ENCODE peak calls at places on chromosomes 12 and 14, in six cellular contexts. C is dorsolateral prefrontal cortex; H is HepG2; N is psoas muscle; I is AG09309; O is CD8-positive, alpha-beta T cell. T is an unnamed sample.

GRCh38 chr12:112386726-112387125 is 4.5 kb upstream of the HECTD4 start:
- DNase-seq in C (no peak), H (peak), N (peak), I (peak), O (no peak), T (no peak)

GRCh38 chr12:6241495-6241894 is 41.3 kb downstream of the CD9 start:
- DNase-seq in C (no peak), H (no peak), N (peak), I (no peak), O (no peak), T (no peak)

GRCh38 chr12:12774791-12775190 is 10.7 kb upstream of the APOLD1 start:
- DNase-seq in C (no peak), H (no peak), N (no peak), I (no peak), O (no peak), T (no peak)

GRCh38 chr12:54220092-54220557 is 31.3 kb upstream of the SMUG1 start:
- DNase-seq in C (peak), H (peak), N (peak), I (peak), O (peak), T (peak)

GRCh38 chr14:79638647-79639266 is 572.5 kb downstream of the DIO2 start:
- DNase-seq in C (peak), H (no peak), N (peak), I (no peak), O (no peak), T (no peak)

GRCh38 chr12:56958422-56958821 is 1.0 kb upstream of the RDH16 start:
- DNase-seq in C (no peak), H (no peak), N (no peak), I (no peak), O (no peak), T (no peak)

GRCh38 chr14:39232554-39233415 is 930 bp upstream of the MIA2 start:
- DNase-seq in C (no peak), H (peak), N (no peak), I (peak), O (no peak), T (no peak)

GRCh38 chr14:39175445-39176262 is 600 bp downstream of the PNN start:
- DNase-seq in C (no peak), H (peak), N (no peak), I (no peak), O (no peak), T (peak)

GRCh38 chr14:24879661-24880381 is 170.1 kb downstream of the STXBP6 start:
- DNase-seq in C (no peak), H (no peak), N (no peak), I (no peak), O (no peak), T (no peak)
- TF ChIP-seq CTCF in C (no peak), H (no peak), N (no peak), I (no peak), O (no peak), T (no peak)

GRCh38 chr14:72301352-72301751 is 369.1 kb downstream of the RGS6 start:
- DNase-seq in C (no peak), H (no peak), N (no peak), I (no peak), O (no peak), T (no peak)

GRCh38 chr14:72305555-72305954 is 373.3 kb downstream of the RGS6 start:
- DNase-seq in C (no peak), H (no peak), N (no peak), I (no peak), O (no peak), T (no peak)

DNA sequence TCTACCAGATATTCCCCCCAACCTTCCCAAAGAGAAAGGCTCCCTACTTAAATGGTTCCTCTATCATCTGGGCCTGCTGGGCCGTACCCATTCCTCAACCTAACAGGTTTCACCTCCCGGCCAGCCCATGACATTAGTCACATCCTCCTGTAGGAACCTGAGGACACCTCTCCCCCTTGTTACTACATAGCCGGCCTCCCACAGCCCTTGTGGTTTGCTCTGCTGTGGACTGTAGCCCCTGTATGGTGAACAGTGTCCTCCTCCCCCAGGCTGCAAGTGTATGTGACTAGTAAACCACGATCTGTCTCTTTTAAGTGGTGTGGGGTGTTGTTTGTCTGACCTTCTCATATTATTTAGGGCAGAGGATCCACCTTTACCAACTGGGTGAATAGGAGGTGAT is 371.7 kb downstream of the RGS6 start:
- DNase-seq in C (no peak), H (no peak), N (peak), I (no peak), O (no peak), T (no peak)
- TF ChIP-seq CTCF in C (no peak), H (no peak), N (no peak), I (no peak), O (no peak), T (no peak)

GRCh38 chr12:3480744-3481143 is 10.3 kb upstream of the PRMT8 start:
- DNase-seq in C (no peak), H (no peak), N (no peak), I (no peak), O (no peak), T (no peak)
- TF ChIP-seq CTCF in C (no peak), H (no peak), N (no peak), I (no peak), O (no peak), T (no peak)

GRCh38 chr12:66549050-66549389 is 129.9 kb downstream of the GRIP1 start:
- DNase-seq in C (no peak), H (no peak), N (no peak), I (no peak), O (no peak), T (no peak)

GRCh38 chr12:66550626-66551025 is 128.2 kb downstream of the GRIP1 start:
- DNase-seq in C (no peak), H (no peak), N (no peak), I (no peak), O (no peak), T (no peak)

GRCh38 chr12:66552753-66553152 is 126.1 kb downstream of the GRIP1 start:
- DNase-seq in C (no peak), H (no peak), N (no peak), I (no peak), O (no peak), T (no peak)

DNA sequence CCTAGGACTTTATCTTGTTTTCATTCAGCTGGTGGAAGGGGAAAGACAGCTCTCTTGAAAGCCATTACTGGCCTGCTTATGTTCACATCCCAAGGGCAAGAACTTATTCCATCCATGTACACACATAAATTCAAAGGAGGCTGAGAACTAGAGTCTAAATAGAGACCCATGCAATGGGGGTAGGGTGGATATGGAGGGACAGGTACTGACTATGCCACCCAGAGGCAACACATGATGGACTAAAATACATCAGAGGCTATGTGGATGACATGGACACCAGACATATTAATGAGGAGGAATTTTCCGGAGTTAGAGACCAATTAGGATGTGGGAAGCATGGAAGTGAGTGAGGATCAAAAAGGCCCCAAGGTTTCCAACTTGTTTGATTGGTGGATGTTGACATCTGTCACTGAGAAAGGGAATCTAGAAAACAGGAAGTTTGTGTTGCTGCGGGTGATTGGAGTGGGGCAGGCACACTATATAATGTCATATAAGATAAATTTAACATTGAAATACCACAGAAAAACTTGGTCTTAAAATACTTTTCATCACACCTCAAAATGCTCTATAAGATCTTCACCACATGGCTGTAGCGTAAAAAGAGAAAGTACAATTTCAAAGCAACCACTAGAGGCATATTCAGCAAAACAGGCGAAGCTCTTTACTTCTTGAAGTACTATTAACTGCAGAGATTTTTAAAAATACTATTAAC is 130.4 kb downstream of the GRIP1 start:
- DNase-seq in C (no peak), H (no peak), N (no peak), I (no peak), O (no peak), T (no peak)
- TF ChIP-seq CTCF in C (peak), H (no peak), N (no peak), I (no peak), O (no peak), T (peak)

T was measured in mesothelial cell of epicardium.